ENCODE peak calls at places on chromosomes 4 and X, in six cellular contexts. Y is astrocyte of the cerebellum, K is bronchial epithelial cell, Z is endothelial cell, T is GM04503, J is neural progenitor cell. F is an unnamed sample.

GRCh38 chr4:65014078-65014477 is 604.8 kb upstream of the TECRL start:
- DNase-seq in Y (no peak), K (no peak), Z (no peak), T (no peak), J (no peak), F (no peak)

GRCh38 chr4:6909970-6910339 is 329 bp downstream of the TBC1D14 start:
- DNase-seq in Y (no peak), K (no peak), Z (peak), T (no peak), J (peak), F (no peak)

GRCh38 chrX:15310117-15310516 is 5.3 kb downstream of the ASB11 start:
- DNase-seq in Y (no peak), K (no peak), Z (no peak), T (no peak), J (no peak), F (peak)

GRCh38 chr4:161604516-161605300 is 559.1 kb downstream of the FSTL5 start:
- DNase-seq in Y (no peak), K (no peak), Z (no peak), T (no peak), J (no peak), F (no peak)

GRCh38 chrX:51728202-51728601 is 15.0 kb upstream of the GSPT2 start:
- DNase-seq in Y (no peak), K (no peak), Z (no peak), T (no peak), J (no peak), F (no peak)

GRCh38 chrX:100316987-100317386 is 93.1 kb downstream of the PCDH19 start:
- DNase-seq in Y (no peak), K (peak), Z (no peak), T (no peak), J (no peak), F (no peak)

GRCh38 chrX:150587585-150588503 is 19.4 kb downstream of the MTM1 start:
- DNase-seq in Y (no peak), K (no peak), Z (peak), T (no peak), J (no peak), F (no peak)

GRCh38 chr4:93764647-93765246 is 63.8 kb upstream of the ATOH1 start:
- DNase-seq in Y (peak), K (peak), Z (peak), T (peak), J (peak), F (peak)

F was measured in LNCaP clone FGC.